ENCODE peak calls at places on chromosome 4, in four cellular contexts. W is endothelial cell of umbilical vein, P is HCT116, H is WTC11. I is an unnamed sample.
A peak's percentile ranks its signal among the peaks of the same experiment; 100 is the strongest.

GRCh38 chr4:143185253-143186107 is 763 bp downstream of the USP38 start:
- DNase-seq in W (peak; percentile 46), P (no peak), H (peak; percentile 44), I (no peak)

GRCh38 chr4:17232575-17233253 is 279.2 kb downstream of the QDPR start:
- DNase-seq in W (peak; percentile 39), P (peak; percentile 1), H (no peak), I (no peak)

GRCh38 chr4:106287353-106287969 is 28.5 kb downstream of the TBCK start:
- DNase-seq in W (peak; percentile 85), P (no peak), H (no peak), I (peak; percentile 80)

GRCh38 chr4:88743696-88744095 is 46.1 kb upstream of the NAP1L5 start:
- DNase-seq in W (no peak), P (no peak), H (no peak), I (no peak)

GRCh38 chr4:119191505-119191904 is 21.0 kb upstream of the USP53 start:
- DNase-seq in W (no peak), P (no peak), H (no peak), I (no peak)

GRCh38 chr4:88706574-88706973 is 8.9 kb upstream of the NAP1L5 start:
- DNase-seq in W (peak; percentile 67), P (no peak), H (no peak), I (peak; percentile 58)

GRCh38 chr4:101356928-101357327 is 9.6 kb upstream of the PPP3CA start:
- DNase-seq in W (peak; percentile 75), P (peak; percentile 73), H (no peak), I (peak; percentile 28)

GRCh38 chr4:94621491-94622080 is 136.2 kb upstream of the BMPR1B start:
- DNase-seq in W (peak; percentile 64), P (peak; percentile 38), H (no peak), I (peak; percentile 57)

GRCh38 chr4:61202638-61203495 is 2.7 kb downstream of the ADGRL3 start:
- DNase-seq in W (no peak), P (no peak), H (peak; percentile 31), I (no peak)

GRCh38 chr4:130099159-130099558 is 1003.2 kb downstream of the C4orf33 start:
- DNase-seq in W (no peak), P (no peak), H (no peak), I (no peak)

GRCh38 chr4:4533461-4534169 is 8.2 kb downstream of the STX18 start:
- DNase-seq in W (no peak), P (no peak), H (no peak), I (no peak)

GRCh38 chr4:128709268-128709667 is 100.2 kb upstream of the JADE1 start:
- DNase-seq in W (peak; percentile 8), P (no peak), H (no peak), I (no peak)

GRCh38 chr4:79875500-79875899 is 197.5 kb downstream of the ANTXR2 start:
- DNase-seq in W (no peak), P (no peak), H (no peak), I (no peak)

GRCh38 chr4:57910151-57910550 is 800.0 kb upstream of the IGFBP7 start:
- DNase-seq in W (no peak), P (no peak), H (no peak), I (no peak)

GRCh38 chr4:3644849-3645627 is 112.8 kb upstream of the LRPAP1 start:
- DNase-seq in W (no peak), P (no peak), H (no peak), I (peak; percentile 15)

GRCh38 chr4:154010377-154010776 is 221.5 kb upstream of the SFRP2 start:
- DNase-seq in W (no peak), P (no peak), H (no peak), I (no peak)

GRCh38 chr4:55407119-55407518 is 11.4 kb downstream of the TMEM165 start:
- DNase-seq in W (no peak), P (no peak), H (no peak), I (no peak)

GRCh38 chr4:158350161-158350560 is 139.9 kb downstream of the TMEM144 start:
- DNase-seq in W (no peak), P (no peak), H (no peak), I (no peak)

GRCh38 chr4:88341227-88342192 is 37.1 kb upstream of the HERC6 start:
- DNase-seq in W (peak; percentile 91), P (no peak), H (no peak), I (peak; percentile 41)

GRCh38 chr4:100421356-100421978 is 96.4 kb downstream of the EMCN start:
- DNase-seq in W (peak; percentile 73), P (peak; percentile 51), H (no peak), I (peak; percentile 3)

DNA sequence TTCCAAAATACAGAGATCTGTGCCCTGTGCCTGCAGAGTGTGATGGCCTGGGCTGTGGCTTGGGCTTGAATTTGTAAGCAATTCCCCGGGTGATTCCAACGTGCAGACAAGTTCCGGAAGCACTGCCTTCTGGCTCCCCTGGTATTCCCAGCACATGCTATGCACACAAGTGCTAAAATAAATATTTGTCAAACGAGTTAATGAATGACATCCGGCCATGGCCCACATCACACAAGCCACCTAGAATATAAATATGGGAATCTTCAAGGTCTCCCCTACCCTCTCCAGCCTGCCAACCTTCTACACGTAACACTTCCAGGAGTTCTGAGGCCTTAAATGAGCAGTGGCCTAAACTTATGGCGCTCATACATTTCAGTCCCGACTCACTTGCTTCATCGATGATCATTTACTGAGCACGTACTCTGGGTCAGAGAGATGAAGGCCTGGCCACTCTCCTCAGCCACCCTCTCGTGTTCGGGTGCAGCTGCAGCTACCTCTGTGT is 21.3 kb downstream of the DCTD start:
- DNase-seq in W (no peak), P (no peak), H (no peak), I (no peak)
- TF ChIP-seq MAX in W (no peak), P (no peak), H (no peak), I (no peak)

GRCh38 chr4:122412547-122412946 is 33.7 kb downstream of the ADAD1 start:
- DNase-seq in W (no peak), P (no peak), H (no peak), I (peak; percentile 6)
- TF ChIP-seq MAX in W (no peak), P (no peak), H (no peak), I (no peak)

GRCh38 chr4:40599431-40599830 is 30.2 kb downstream of the RBM47 start:
- DNase-seq in W (no peak), P (no peak), H (no peak), I (no peak)
- TF ChIP-seq MAX in W (no peak), P (no peak), H (no peak), I (no peak)

GRCh38 chr4:147492301-147492700 is 11.4 kb downstream of the EDNRA start:
- DNase-seq in W (no peak), P (no peak), H (no peak), I (no peak)

GRCh38 chr4:147494301-147494700 is 13.4 kb downstream of the EDNRA start:
- DNase-seq in W (no peak), P (no peak), H (no peak), I (no peak)

GRCh38 chr4:147488551-147488950 is 7.7 kb downstream of the EDNRA start:
- DNase-seq in W (no peak), P (no peak), H (no peak), I (no peak)

GRCh38 chr4:147492761-147493160 is 11.9 kb downstream of the EDNRA start:
- DNase-seq in W (peak; percentile 36), P (no peak), H (no peak), I (no peak)

DNA sequence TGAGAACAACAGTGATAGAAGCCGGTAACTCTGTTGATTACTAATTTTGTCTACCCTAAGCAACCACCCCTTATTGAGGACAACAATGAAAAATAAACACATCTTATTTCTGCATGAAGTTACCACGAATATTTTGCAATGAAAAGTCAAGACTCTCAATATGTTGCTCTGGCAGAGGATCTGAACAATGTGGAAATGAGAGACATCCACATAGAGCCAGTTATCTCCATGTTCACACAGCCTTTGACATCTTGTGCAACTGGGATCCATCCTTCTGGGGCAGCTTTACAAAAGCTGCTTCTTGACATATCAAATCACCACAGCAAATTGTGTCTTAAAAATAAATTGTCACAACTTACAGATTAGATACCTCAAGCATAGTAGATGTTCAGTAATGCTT is 10.2 kb downstream of the EDNRA start:
- DNase-seq in W (no peak), P (no peak), H (no peak), I (no peak)
- TF ChIP-seq MAX in W (no peak), P (no peak), H (no peak), I (no peak)

DNA sequence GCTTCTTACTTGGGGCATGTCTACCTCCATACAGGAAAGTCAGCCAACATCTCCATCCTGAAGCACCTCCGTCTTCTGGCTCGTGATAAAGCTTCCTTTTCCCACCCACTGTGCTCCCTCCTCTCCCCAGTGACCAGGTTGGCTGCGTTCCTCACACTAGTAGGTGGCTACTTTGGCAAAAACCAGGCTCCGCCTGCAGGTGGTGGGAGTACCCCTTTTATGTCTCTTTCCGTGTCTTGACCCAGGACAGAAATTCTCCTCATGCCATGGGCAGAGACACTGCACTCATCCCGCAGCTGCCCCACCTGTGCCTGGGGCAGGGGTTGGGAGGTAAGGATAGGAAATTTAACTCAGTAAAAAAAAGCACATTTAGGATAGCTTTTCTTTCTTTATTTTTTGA is 50.9 kb downstream of the ENPP6 start:
- DNase-seq in W (no peak), P (no peak), H (peak; percentile 36), I (no peak)
- TF ChIP-seq MAX in W (no peak), P (no peak), H (no peak), I (no peak)

GRCh38 chr4:40976343-40976742 is 226.6 kb downstream of the NSUN7 start:
- DNase-seq in W (peak; percentile 76), P (peak; percentile 51), H (peak; percentile 26), I (peak; percentile 14)
- TF ChIP-seq MAX in W (no peak), P (no peak), H (no peak), I (no peak)

GRCh38 chr4:108397850-108398249 is 222.5 kb upstream of the RPL34 start:
- DNase-seq in W (no peak), P (no peak), H (no peak), I (no peak)
- TF ChIP-seq MAX in W (no peak), P (no peak), H (no peak), I (no peak)

DNA sequence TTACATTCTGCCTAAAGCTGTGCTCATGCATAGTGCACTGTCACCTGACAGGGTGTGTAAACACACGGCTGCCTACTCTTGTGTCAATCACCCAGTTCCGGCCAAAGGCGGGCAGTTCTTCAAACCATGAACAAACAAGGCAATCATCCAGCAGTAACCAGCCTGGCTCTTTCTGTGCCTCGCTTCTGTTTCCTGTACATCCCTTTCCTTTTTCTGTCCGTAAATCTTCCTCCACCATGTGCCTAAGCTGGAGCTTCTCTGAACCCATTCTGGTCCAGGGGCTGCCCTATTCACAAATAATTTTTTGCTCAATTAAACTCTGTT is 60.8 kb upstream of the CBR4 start:
- DNase-seq in W (no peak), P (no peak), H (no peak), I (peak; percentile 68)
- TF ChIP-seq MAX in W (no peak), P (no peak), H (no peak), I (no peak)